ENCODE peak calls at places on chromosome 7, in five cellular contexts. One of them, this sample, is unnamed.

GRCh38 chr7:2567663-2568238 is 9.0 kb downstream of the IQCE start:
- DNase-seq in K562: peak
- DNase-seq in H1: peak
- DNase-seq in GM12891: no peak
- DNase-seq in GM12878: no peak
- DNase-seq in this sample: no peak

GRCh38 chr7:123749537-123749857 is 694 bp upstream of the WASL start:
- DNase-seq in K562: peak
- DNase-seq in H1: no peak
- DNase-seq in GM12891: no peak
- DNase-seq in GM12878: no peak
- DNase-seq in this sample: no peak

GRCh38 chr7:137146552-137146961 is 197.0 kb downstream of the PTN start:
- DNase-seq in H1: no peak
- DNase-seq in K562: no peak
- DNase-seq in GM12878: no peak
- DNase-seq in GM12891: no peak
- DNase-seq in this sample: no peak

GRCh38 chr7:109663806-109664205 is 1094.1 kb downstream of the DNAJB9 start:
- DNase-seq in GM12878: no peak
- DNase-seq in K562: no peak
- DNase-seq in GM12891: no peak
- DNase-seq in H1: no peak
- DNase-seq in this sample: no peak

GRCh38 chr7:71480814-71481213 is 348.9 kb downstream of the GALNT17 start:
- DNase-seq in GM12878: no peak
- DNase-seq in H1: no peak
- DNase-seq in K562: no peak
- DNase-seq in GM12891: no peak
- DNase-seq in this sample: no peak

GRCh38 chr7:146115665-146116451 is 743 bp upstream of the CNTNAP2 start:
- DNase-seq in GM12891: no peak
- DNase-seq in H1: peak
- DNase-seq in K562: peak
- DNase-seq in GM12878: no peak
- DNase-seq in this sample: no peak

GRCh38 chr7:16028651-16029050 is 342.2 kb upstream of the MEOX2 start:
- DNase-seq in H1: no peak
- DNase-seq in GM12878: no peak
- DNase-seq in K562: no peak
- DNase-seq in GM12891: no peak
- DNase-seq in this sample: no peak

GRCh38 chr7:132800522-132800921 is 224.3 kb upstream of the PLXNA4 start:
- DNase-seq in GM12878: no peak
- DNase-seq in K562: no peak
- DNase-seq in H1: no peak
- DNase-seq in GM12891: no peak
- DNase-seq in this sample: no peak

GRCh38 chr7:35038340-35038738 is 1.1 kb upstream of the DPY19L1 start:
- DNase-seq in H1: no peak
- DNase-seq in GM12891: no peak
- DNase-seq in GM12878: no peak
- DNase-seq in K562: peak
- DNase-seq in this sample: no peak

GRCh38 chr7:92834661-92835139 is 1.7 kb downstream of the CDK6 start:
- DNase-seq in GM12891: no peak
- DNase-seq in H1: no peak
- DNase-seq in K562: peak
- DNase-seq in GM12878: no peak
- DNase-seq in this sample: no peak

GRCh38 chr7:76515999-76516443 is 5.7 kb downstream of the UPK3B start:
- DNase-seq in H1: no peak
- DNase-seq in K562: peak
- DNase-seq in GM12878: no peak
- DNase-seq in GM12891: peak
- DNase-seq in this sample: peak

GRCh38 chr7:94647295-94647694 is 8.6 kb downstream of the SGCE start:
- DNase-seq in GM12878: no peak
- DNase-seq in GM12891: no peak
- DNase-seq in K562: no peak
- DNase-seq in H1: no peak
- DNase-seq in this sample: no peak

GRCh38 chr7:157046681-157047080 is 36.2 kb upstream of the MNX1 start:
- DNase-seq in H1: no peak
- DNase-seq in K562: no peak
- DNase-seq in GM12878: no peak
- DNase-seq in GM12891: no peak
- DNase-seq in this sample: no peak

GRCh38 chr7:57177856-57178767 is 45.9 kb upstream of the ZNF479 start:
- DNase-seq in K562: no peak
- DNase-seq in H1: no peak
- DNase-seq in GM12891: no peak
- DNase-seq in GM12878: no peak
- DNase-seq in this sample: no peak

GRCh38 chr7:106312906-106313305 is 28.1 kb upstream of the NAMPT start:
- DNase-seq in GM12891: no peak
- DNase-seq in GM12878: no peak
- DNase-seq in K562: no peak
- DNase-seq in H1: no peak
- DNase-seq in this sample: no peak

GRCh38 chr7:32070051-32070405 is 179 bp downstream of the PDE1C start:
- DNase-seq in K562: no peak
- DNase-seq in H1: no peak
- DNase-seq in GM12891: no peak
- DNase-seq in GM12878: no peak
- DNase-seq in this sample: no peak

GRCh38 chr7:127705461-127705959 is 53.5 kb downstream of the SND1 start:
- DNase-seq in H1: no peak
- DNase-seq in GM12891: no peak
- DNase-seq in GM12878: no peak
- DNase-seq in K562: no peak
- DNase-seq in this sample: no peak

GRCh38 chr7:34224259-34224658 is 318.9 kb downstream of the BMPER start:
- DNase-seq in GM12891: no peak
- DNase-seq in GM12878: no peak
- DNase-seq in K562: no peak
- DNase-seq in H1: no peak
- DNase-seq in this sample: no peak

GRCh38 chr7:32447218-32447617 is 43.0 kb downstream of the LSM5 start:
- DNase-seq in GM12878: no peak
- DNase-seq in GM12891: no peak
- DNase-seq in H1: no peak
- DNase-seq in K562: no peak
- DNase-seq in this sample: no peak

GRCh38 chr7:123811056-123811455 is 33.9 kb upstream of the HYAL4 start:
- DNase-seq in GM12891: no peak
- DNase-seq in H1: no peak
- DNase-seq in GM12878: no peak
- DNase-seq in K562: no peak
- DNase-seq in this sample: no peak

GRCh38 chr7:36583318-36583717 is 141.0 kb downstream of the AOAH start:
- DNase-seq in H1: no peak
- DNase-seq in K562: no peak
- DNase-seq in GM12878: no peak
- DNase-seq in GM12891: no peak
- DNase-seq in this sample: no peak

GRCh38 chr7:88429382-88429781 is 122.7 kb upstream of the STEAP4 start:
- DNase-seq in H1: no peak
- DNase-seq in GM12891: no peak
- DNase-seq in GM12878: no peak
- DNase-seq in K562: no peak
- DNase-seq in this sample: no peak

GRCh38 chr7:156022483-156023459 is 210.5 kb upstream of the SHH start:
- DNase-seq in GM12878: no peak
- DNase-seq in GM12891: no peak
- DNase-seq in K562: no peak
- DNase-seq in H1: no peak
- DNase-seq in this sample: no peak

GRCh38 chr7:42192851-42193456 is 44.1 kb downstream of the GLI3 start:
- DNase-seq in K562: no peak
- DNase-seq in H1: peak
- DNase-seq in GM12878: no peak
- DNase-seq in GM12891: no peak
- DNase-seq in this sample: no peak

GRCh38 chr7:23098460-23098859 is 7.1 kb upstream of the KLHL7 start:
- DNase-seq in H1: no peak
- DNase-seq in GM12878: no peak
- DNase-seq in K562: no peak
- DNase-seq in GM12891: no peak
- DNase-seq in this sample: no peak

GRCh38 chr7:23098029-23098428 is 7.6 kb upstream of the KLHL7 start:
- DNase-seq in H1: no peak
- DNase-seq in GM12878: no peak
- DNase-seq in GM12891: no peak
- DNase-seq in K562: no peak
- DNase-seq in this sample: no peak

GRCh38 chr7:23093546-23093945 is 12.0 kb upstream of the KLHL7 start:
- DNase-seq in GM12878: no peak
- DNase-seq in GM12891: no peak
- DNase-seq in K562: no peak
- DNase-seq in H1: no peak
- DNase-seq in this sample: no peak

GRCh38 chr7:23093111-23093510 is 12.5 kb upstream of the KLHL7 start:
- DNase-seq in GM12878: no peak
- DNase-seq in H1: no peak
- DNase-seq in K562: no peak
- DNase-seq in GM12891: no peak
- DNase-seq in this sample: no peak
- TF ChIP-seq POLR2A in GM12878: no peak
- TF ChIP-seq POLR2A in H1: no peak
- TF ChIP-seq POLR2A in K562: no peak
- TF ChIP-seq POLR2A in GM12891: no peak
- TF ChIP-seq POLR2A in this sample: no peak

GRCh38 chr7:22866965-22867364 is 44.3 kb upstream of the TOMM7 start:
- DNase-seq in GM12891: no peak
- DNase-seq in K562: no peak
- DNase-seq in GM12878: no peak
- DNase-seq in H1: no peak
- DNase-seq in this sample: no peak
- TF ChIP-seq TAF1 in GM12891: no peak
- TF ChIP-seq TAF1 in K562: no peak
- TF ChIP-seq TAF1 in GM12878: no peak
- TF ChIP-seq TAF1 in H1: no peak
- TF ChIP-seq TAF1 in this sample: no peak

DNA sequence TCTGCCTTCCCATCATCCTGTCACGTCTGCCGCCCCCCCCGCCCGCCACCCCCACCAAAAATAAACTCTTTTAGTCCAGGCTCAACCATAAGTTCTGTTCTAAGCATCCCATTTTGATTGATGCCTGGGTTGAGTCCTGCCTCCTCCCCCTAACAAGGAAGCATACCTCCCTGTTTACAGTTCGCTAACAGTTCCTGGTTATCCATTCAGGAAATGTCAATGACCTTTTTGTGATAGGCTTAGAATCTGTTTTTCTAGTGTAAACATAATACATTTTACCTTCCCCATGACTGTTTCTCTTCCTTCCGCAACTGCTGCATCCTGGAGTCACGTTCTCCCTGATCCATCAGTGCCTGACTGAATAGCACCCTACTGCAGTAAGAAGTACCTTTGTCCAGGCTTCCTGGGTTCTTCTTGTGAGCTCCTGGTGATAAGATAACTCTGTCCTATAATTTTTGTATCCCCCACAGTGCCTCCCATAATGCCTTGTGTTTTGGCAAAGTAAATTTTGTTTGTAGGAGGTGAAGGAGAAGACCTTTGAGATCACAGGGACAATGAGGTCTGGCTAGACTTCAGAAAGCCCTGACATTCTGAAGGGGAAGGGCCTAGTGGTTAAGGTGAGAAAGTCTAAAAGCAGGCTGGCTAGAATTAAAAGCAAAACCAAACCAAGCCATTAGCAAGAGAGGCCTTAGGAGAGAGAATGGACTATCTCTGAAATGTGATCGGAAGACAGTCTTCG is 7.3 kb downstream of the AGFG2 start:
- DNase-seq in GM12878: no peak
- DNase-seq in H1: no peak
- DNase-seq in GM12891: no peak
- DNase-seq in K562: no peak
- DNase-seq in this sample: no peak
- TF ChIP-seq POLR2AphosphoS5 in GM12878: peak
- TF ChIP-seq POLR2AphosphoS5 in H1: no peak
- TF ChIP-seq POLR2AphosphoS5 in GM12891: no peak
- TF ChIP-seq POLR2AphosphoS5 in K562: no peak
- TF ChIP-seq POLR2AphosphoS5 in this sample: no peak

DNA sequence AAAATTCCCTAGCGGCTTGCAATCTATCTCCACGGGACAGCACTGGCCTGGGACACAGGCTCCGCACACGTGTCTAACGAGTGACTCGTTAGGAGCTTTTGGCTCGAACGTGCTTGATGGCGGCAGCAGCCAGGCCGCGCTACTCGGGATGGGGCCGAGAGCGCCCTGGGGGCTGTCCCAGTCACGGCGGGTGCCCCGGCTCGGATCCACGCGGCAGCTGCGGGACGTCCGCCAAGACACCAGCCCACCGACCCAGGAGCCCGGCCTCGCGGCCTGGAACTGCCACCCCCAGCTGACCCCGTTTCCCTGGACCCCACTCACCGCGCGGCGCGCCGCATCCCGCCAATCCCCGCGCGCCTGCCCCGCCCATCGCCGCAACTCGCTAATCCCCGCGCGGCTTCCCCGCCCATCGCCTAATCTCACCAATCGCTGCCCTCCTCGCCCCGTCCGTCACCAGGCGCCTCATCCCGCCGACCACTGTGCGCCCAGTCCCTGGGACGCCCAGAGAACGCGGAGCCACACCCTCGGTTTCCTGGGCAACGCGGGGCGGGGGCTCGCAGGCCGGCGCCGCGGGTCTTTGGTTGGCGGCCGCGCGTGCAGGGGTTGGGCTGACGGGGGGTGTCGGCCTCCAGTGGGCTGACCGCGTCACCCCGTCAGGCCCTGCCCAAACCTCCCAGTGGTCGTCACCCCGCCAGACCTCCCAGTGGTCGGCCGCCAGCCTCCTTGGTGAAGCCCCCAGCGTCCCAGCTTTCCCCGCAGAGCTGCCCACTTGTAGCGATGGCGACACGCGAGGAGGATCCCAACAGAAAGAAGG is at the start of gene POLD2:
- DNase-seq in GM12878: peak
- DNase-seq in GM12891: peak
- DNase-seq in H1: peak
- DNase-seq in K562: peak
- DNase-seq in this sample: peak
- TF ChIP-seq POLR2A in GM12878: peak
- TF ChIP-seq POLR2A in GM12891: peak
- TF ChIP-seq POLR2A in H1: no peak
- TF ChIP-seq POLR2A in K562: peak
- TF ChIP-seq POLR2A in this sample: peak

GRCh38 chr7:18684899-18685298 is 189.3 kb downstream of the HDAC9 start:
- DNase-seq in H1: no peak
- DNase-seq in GM12878: no peak
- DNase-seq in K562: no peak
- DNase-seq in GM12891: no peak
- DNase-seq in this sample: no peak
- TF ChIP-seq TAF1 in H1: no peak
- TF ChIP-seq TAF1 in GM12878: no peak
- TF ChIP-seq TAF1 in K562: no peak
- TF ChIP-seq TAF1 in GM12891: no peak
- TF ChIP-seq TAF1 in this sample: no peak